ENCODE peak calls at places on chromosome 19, in four cellular contexts. V, N, S and Z are unnamed samples.

GRCh38 chr19:41646589-41647204 is 19.8 kb upstream of the CEACAM4 start:
- DNase-seq in S (no peak), N (no peak), V (peak; percentile 76), Z (no peak)

GRCh38 chr19:31511098-31511497 is 161.9 kb upstream of the TSHZ3 start:
- DNase-seq in S (no peak), V (no peak), N (no peak), Z (no peak)

GRCh38 chr19:2171349-2172145 is 7.8 kb downstream of the DOT1L start:
- DNase-seq in V (peak; percentile 60), N (no peak), S (no peak), Z (no peak)

GRCh38 chr19:50315773-50316448 is 13.3 kb downstream of the KCNC3 start:
- DNase-seq in V (no peak), N (no peak), S (no peak), Z (no peak)

GRCh38 chr19:50266896-50267295 is 62.3 kb downstream of the KCNC3 start:
- DNase-seq in S (no peak), V (no peak), N (no peak), Z (no peak)

GRCh38 chr19:45637890-45638667 is 1.1 kb downstream of the EML2 start:
- DNase-seq in N (no peak), V (no peak), S (no peak), Z (no peak)

GRCh38 chr19:34391813-34392212 is 12.4 kb upstream of the PDCD2L start:
- DNase-seq in S (no peak), V (no peak), N (no peak), Z (no peak)

GRCh38 chr19:8259142-8259921 is 48.8 kb downstream of the CD320 start:
- DNase-seq in V (no peak), N (no peak), S (no peak), Z (no peak)

GRCh38 chr19:32041681-32042292 is 303.6 kb upstream of the ZNF507 start:
- DNase-seq in V (no peak), N (peak; percentile 28), S (no peak), Z (peak; percentile 62)

GRCh38 chr19:49555600-49556411 is 24.6 kb downstream of the NOSIP start:
- DNase-seq in S (no peak), V (peak; percentile 85), N (no peak), Z (peak; percentile 21)

GRCh38 chr19:5225486-5226345 is 114.9 kb downstream of the PTPRS start:
- DNase-seq in V (no peak), S (no peak), N (peak; percentile 20), Z (peak; percentile 45)
- TF ChIP-seq CTCF in V (peak; percentile 39), S (peak; percentile 66), N (peak; percentile 50), Z (peak; percentile 56)

GRCh38 chr19:55098716-55099556 is 18.5 kb downstream of the PPP1R12C start:
- DNase-seq in V (no peak), S (no peak), N (no peak), Z (no peak)
- TF ChIP-seq CTCF in V (peak; percentile 10), S (no peak), N (no peak), Z (no peak)

GRCh38 chr19:56314018-56314583 is 538 bp downstream of the ZSCAN5A start:
- DNase-seq in V (no peak), S (no peak), N (no peak), Z (no peak)

GRCh38 chr19:56316728-56317127 is 2.1 kb upstream of the ZSCAN5A start:
- DNase-seq in V (no peak), N (no peak), S (no peak), Z (no peak)

GRCh38 chr19:56312787-56313343 is 1.8 kb downstream of the ZSCAN5A start:
- DNase-seq in N (no peak), V (no peak), S (no peak), Z (no peak)

GRCh38 chr19:56314584-56315075 is at the start of gene ZSCAN5A:
- DNase-seq in V (peak; percentile 97), S (peak; percentile 78), N (peak; percentile 90), Z (peak; percentile 93)

GRCh38 chr19:56315076-56315828 is 613 bp upstream of the ZSCAN5A start:
- DNase-seq in S (peak; percentile 98), V (peak; percentile 94), N (peak; percentile 79), Z (peak; percentile 86)
- TF ChIP-seq CTCF in S (no peak), V (no peak), N (no peak), Z (no peak)

DNA sequence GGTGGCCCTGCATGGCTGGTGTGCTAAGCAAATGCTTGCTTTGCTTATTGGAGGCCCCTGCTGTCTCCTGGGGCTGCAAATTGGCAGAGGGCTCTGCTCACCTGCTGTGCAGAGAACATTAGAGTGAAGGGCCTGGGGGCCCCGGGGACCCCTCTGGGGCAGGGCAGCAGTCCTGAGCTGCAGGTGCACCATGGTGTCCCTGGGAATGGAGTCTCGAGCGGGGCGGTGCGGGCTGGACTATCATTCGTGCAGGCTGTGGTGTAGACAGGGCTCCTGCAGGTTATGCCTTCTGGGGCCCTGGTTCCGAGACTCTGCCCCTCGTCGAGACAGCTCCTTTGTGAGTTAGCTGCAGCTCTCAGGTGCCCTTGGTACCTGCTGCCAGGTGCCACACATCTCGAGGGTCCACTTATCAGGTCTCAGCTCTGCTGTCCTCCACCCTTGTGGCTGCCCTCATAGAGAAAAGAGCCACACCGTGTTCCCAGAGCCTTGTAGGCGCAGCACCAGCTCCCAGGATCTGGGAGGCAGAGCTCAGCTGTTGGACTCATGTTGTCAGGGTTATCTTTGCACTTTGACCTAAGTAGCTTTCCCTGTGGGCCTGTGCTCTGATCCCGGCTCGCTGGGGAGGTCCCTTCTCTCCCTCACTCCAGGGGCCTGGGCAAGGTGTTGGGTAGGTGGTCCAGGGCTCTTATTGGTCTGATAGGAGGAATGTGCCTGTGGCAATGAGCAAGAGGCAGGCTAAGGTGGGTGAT is 58.0 kb upstream of the ZNF536 start:
- DNase-seq in V (no peak), N (no peak), S (no peak), Z (no peak)
- TF ChIP-seq CTCF in V (no peak), N (no peak), S (no peak), Z (no peak)

DNA sequence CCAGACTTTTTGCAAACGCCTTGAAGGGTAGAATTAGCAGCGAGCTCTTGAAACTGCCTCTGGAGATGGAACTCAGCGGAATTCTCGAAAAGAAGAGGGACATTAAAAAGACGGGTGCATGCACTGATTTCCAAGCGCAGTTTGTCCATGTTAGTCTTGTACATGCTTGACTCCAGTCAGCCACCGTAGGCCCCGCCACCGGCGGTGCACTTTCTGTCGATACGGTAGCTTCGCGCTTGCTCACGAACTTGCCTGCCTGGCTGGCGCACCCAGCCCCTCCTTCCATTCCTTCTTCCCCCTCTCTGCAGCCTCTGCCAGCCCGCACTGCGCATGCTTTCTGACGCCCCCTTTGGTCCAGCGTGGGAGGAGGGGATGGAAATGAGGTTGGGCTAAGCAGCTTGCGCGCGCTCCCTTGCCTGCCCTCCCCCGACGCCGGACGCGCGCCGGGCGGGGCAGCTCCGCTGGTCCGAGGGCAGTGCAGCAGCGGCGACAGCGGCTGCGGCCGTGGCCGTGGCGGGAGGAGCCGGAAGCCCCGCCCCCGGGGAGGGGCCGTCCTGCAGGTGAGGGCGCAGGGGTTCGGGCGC is at the start of gene ZNF575:
- DNase-seq in S (peak; percentile 81), V (peak; percentile 92), N (peak; percentile 89), Z (peak; percentile 89)
- TF ChIP-seq CTCF in S (no peak), V (peak; percentile 10), N (no peak), Z (no peak)

GRCh38 chr19:58305932-58306323 is 751 bp downstream of the ERVK3-1 start:
- DNase-seq in N (no peak), S (no peak), V (no peak), Z (no peak)

GRCh38 chr19:58307736-58308135 is 2.6 kb downstream of the ERVK3-1 start:
- DNase-seq in N (no peak), V (no peak), S (no peak), Z (no peak)

GRCh38 chr19:58304255-58304654 is 922 bp upstream of the ERVK3-1 start:
- DNase-seq in S (no peak), V (no peak), N (no peak), Z (no peak)

GRCh38 chr19:58304748-58305064 is 471 bp upstream of the ERVK3-1 start:
- DNase-seq in N (no peak), V (no peak), S (peak; percentile 22), Z (no peak)

GRCh38 chr19:58305065-58305931 is at the start of gene ERVK3-1:
- DNase-seq in S (peak; percentile 84), V (peak; percentile 99), N (peak; percentile 78), Z (peak; percentile 85)
- TF ChIP-seq CTCF in S (no peak), V (no peak), N (no peak), Z (peak; percentile 17)

DNA sequence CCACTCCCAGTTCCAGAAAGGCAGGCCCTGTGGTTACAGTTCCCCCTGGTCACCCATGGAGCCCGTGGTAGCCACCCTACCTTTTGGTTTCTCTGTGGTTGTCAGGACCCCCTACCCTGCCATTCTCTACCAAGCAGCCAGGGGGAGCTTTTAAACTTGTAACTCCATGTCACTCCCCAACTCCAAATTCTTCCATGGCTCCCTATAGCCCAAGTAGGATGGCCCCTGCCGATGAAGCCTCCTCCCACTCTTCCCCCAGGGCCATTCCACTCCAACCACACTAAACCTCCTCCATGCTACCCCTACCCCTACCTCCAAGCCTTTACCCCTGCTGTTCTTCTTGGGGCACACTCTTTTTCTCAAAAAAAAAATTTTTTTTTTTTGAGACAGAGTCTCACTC is 2.2 kb downstream of the S1PR2 start:
- DNase-seq in V (no peak), N (no peak), S (no peak), Z (no peak)
- TF ChIP-seq CTCF in V (peak; percentile 59), N (peak; percentile 49), S (peak; percentile 60), Z (peak; percentile 59)

GRCh38 chr19:42857544-42857867 is 22.0 kb downstream of the PSG1 start:
- DNase-seq in S (no peak), N (no peak), V (no peak), Z (no peak)
- TF ChIP-seq CTCF in S (no peak), N (no peak), V (peak; percentile 6), Z (no peak)